ENCODE peak calls at places on chromosome 22, in eight cellular contexts. One of them, this sample, is unnamed.
A peak's percentile ranks its signal among the peaks of the same experiment; 100 is the strongest.

GRCh38 chr22:20869234-20869633 is 10.4 kb downstream of the SNAP29 start:
- DNase-seq in GM23338: no peak
- DNase-seq in BE2C: no peak
- DNase-seq in prostate gland: no peak
- DNase-seq in lower lobe of right lung: no peak
- DNase-seq in tibial nerve: no peak
- DNase-seq in ovary: no peak
- DNase-seq in upper lobe of right lung: no peak
- DNase-seq in this sample: no peak

GRCh38 chr22:41862530-41863266 is 29.8 kb downstream of the SREBF2 start:
- DNase-seq in tibial nerve: no peak
- DNase-seq in prostate gland: no peak
- DNase-seq in ovary: no peak
- DNase-seq in lower lobe of right lung: no peak
- DNase-seq in upper lobe of right lung: no peak
- DNase-seq in BE2C: peak; percentile 41
- DNase-seq in GM23338: no peak
- DNase-seq in this sample: no peak

GRCh38 chr22:22578702-22579424 is 19.8 kb upstream of the PRAME start:
- DNase-seq in BE2C: peak; percentile 50
- DNase-seq in GM23338: no peak
- DNase-seq in tibial nerve: peak; percentile 52
- DNase-seq in prostate gland: no peak
- DNase-seq in lower lobe of right lung: no peak
- DNase-seq in ovary: no peak
- DNase-seq in upper lobe of right lung: no peak
- DNase-seq in this sample: no peak

GRCh38 chr22:30876925-30877553 is 91.5 kb downstream of the MORC2 start:
- DNase-seq in lower lobe of right lung: peak; percentile 14
- DNase-seq in tibial nerve: no peak
- DNase-seq in GM23338: no peak
- DNase-seq in BE2C: peak; percentile 54
- DNase-seq in prostate gland: no peak
- DNase-seq in upper lobe of right lung: no peak
- DNase-seq in ovary: peak; percentile 34
- DNase-seq in this sample: no peak

GRCh38 chr22:20080445-20080775 is 369 bp downstream of the DGCR8 start:
- DNase-seq in BE2C: peak; percentile 77
- DNase-seq in ovary: peak; percentile 74
- DNase-seq in GM23338: peak; percentile 68
- DNase-seq in lower lobe of right lung: peak; percentile 80
- DNase-seq in upper lobe of right lung: peak; percentile 89
- DNase-seq in prostate gland: peak; percentile 30
- DNase-seq in tibial nerve: no peak
- DNase-seq in this sample: no peak

GRCh38 chr22:38724926-38725571 is 19.3 kb downstream of the GTPBP1 start:
- DNase-seq in upper lobe of right lung: no peak
- DNase-seq in tibial nerve: no peak
- DNase-seq in prostate gland: no peak
- DNase-seq in BE2C: peak; percentile 57
- DNase-seq in ovary: no peak
- DNase-seq in lower lobe of right lung: no peak
- DNase-seq in GM23338: peak; percentile 71
- DNase-seq in this sample: no peak

GRCh38 chr22:23207786-23208325 is 27.5 kb downstream of the BCR start:
- DNase-seq in upper lobe of right lung: no peak
- DNase-seq in prostate gland: no peak
- DNase-seq in ovary: no peak
- DNase-seq in BE2C: no peak
- DNase-seq in lower lobe of right lung: no peak
- DNase-seq in tibial nerve: no peak
- DNase-seq in GM23338: no peak
- DNase-seq in this sample: no peak

GRCh38 chr22:18121436-18122253 is 11.0 kb downstream of the TUBA8 start:
- DNase-seq in lower lobe of right lung: no peak
- DNase-seq in GM23338: peak; percentile 52
- DNase-seq in BE2C: no peak
- DNase-seq in upper lobe of right lung: peak; percentile 53
- DNase-seq in tibial nerve: no peak
- DNase-seq in prostate gland: no peak
- DNase-seq in ovary: no peak
- DNase-seq in this sample: no peak

GRCh38 chr22:40919446-40919845 is 31.7 kb upstream of the RBX1 start:
- DNase-seq in upper lobe of right lung: no peak
- DNase-seq in GM23338: no peak
- DNase-seq in BE2C: no peak
- DNase-seq in ovary: no peak
- DNase-seq in lower lobe of right lung: no peak
- DNase-seq in tibial nerve: no peak
- DNase-seq in prostate gland: no peak
- DNase-seq in this sample: no peak

GRCh38 chr22:30541979-30542810 is 4.3 kb downstream of the SEC14L6 start:
- DNase-seq in ovary: peak; percentile 40
- DNase-seq in GM23338: peak; percentile 82
- DNase-seq in lower lobe of right lung: peak; percentile 57
- DNase-seq in tibial nerve: no peak
- DNase-seq in BE2C: no peak
- DNase-seq in prostate gland: no peak
- DNase-seq in upper lobe of right lung: peak; percentile 75
- DNase-seq in this sample: no peak

GRCh38 chr22:42991010-42991651 is 23.8 kb downstream of the PACSIN2 start:
- DNase-seq in lower lobe of right lung: no peak
- DNase-seq in GM23338: no peak
- DNase-seq in tibial nerve: no peak
- DNase-seq in BE2C: no peak
- DNase-seq in ovary: no peak
- DNase-seq in upper lobe of right lung: no peak
- DNase-seq in prostate gland: no peak
- DNase-seq in this sample: peak; percentile 60

GRCh38 chr22:36561291-36561811 is 32.4 kb upstream of the EIF3D start:
- DNase-seq in GM23338: peak; percentile 54
- DNase-seq in prostate gland: no peak
- DNase-seq in ovary: no peak
- DNase-seq in upper lobe of right lung: no peak
- DNase-seq in lower lobe of right lung: no peak
- DNase-seq in tibial nerve: no peak
- DNase-seq in BE2C: no peak
- DNase-seq in this sample: no peak

GRCh38 chr22:21762712-21763581 is 27.4 kb upstream of the YPEL1 start:
- DNase-seq in tibial nerve: no peak
- DNase-seq in ovary: no peak
- DNase-seq in upper lobe of right lung: peak; percentile 45
- DNase-seq in GM23338: no peak
- DNase-seq in prostate gland: no peak
- DNase-seq in lower lobe of right lung: no peak
- DNase-seq in BE2C: no peak
- DNase-seq in this sample: no peak

DNA sequence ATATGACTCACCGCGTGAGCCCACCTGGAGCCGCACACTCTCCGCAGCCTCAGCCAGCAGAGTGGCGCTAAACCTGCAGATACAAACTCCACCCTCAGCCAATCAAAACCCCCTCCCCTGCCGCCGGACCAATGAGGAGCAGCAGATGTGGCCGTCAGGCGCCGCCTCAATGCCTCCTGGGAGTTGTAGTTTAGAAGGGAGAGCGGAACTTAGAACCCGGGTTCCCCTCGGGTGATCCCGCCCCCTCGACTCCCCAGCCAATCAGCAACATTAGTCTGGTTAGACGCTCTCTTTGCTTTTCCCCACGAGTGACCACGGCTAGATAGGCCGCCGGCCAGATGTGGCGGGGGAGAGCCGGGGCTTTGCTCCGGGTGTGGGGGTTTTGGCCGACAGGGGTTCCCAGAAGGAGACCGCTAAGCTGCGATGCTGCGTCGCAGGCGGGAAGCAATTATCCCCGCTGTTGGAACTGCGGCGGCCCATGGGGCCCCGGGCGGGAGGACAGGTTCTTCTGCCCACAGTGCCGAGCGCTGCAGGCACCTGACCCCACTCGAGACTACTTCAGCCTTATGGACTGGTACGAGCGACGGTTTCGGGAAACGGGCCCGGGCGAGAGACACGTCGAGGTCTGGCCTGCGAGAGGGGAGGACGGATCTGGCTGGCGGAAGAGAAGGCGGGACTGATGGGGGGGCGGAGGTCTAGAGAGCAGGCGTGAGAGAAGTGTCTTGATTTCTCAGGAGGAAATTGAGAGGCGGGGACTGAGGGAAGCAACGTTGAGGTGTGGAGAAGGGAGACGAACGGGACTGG is at the start of the genes CHEK2 and HSCB:
- DNase-seq in lower lobe of right lung: peak; percentile 98
- DNase-seq in GM23338: peak; percentile 99
- DNase-seq in ovary: peak; percentile 97
- DNase-seq in BE2C: peak; percentile 99
- DNase-seq in tibial nerve: peak; percentile 98
- DNase-seq in upper lobe of right lung: peak; percentile 98
- DNase-seq in prostate gland: peak; percentile 99
- DNase-seq in this sample: peak; percentile 96
- TF ChIP-seq CTCF in lower lobe of right lung: no peak
- TF ChIP-seq CTCF in GM23338: no peak
- TF ChIP-seq CTCF in ovary: peak; percentile 24
- TF ChIP-seq CTCF in BE2C: peak; percentile 7
- TF ChIP-seq CTCF in tibial nerve: peak; percentile 9
- TF ChIP-seq CTCF in upper lobe of right lung: no peak
- TF ChIP-seq CTCF in prostate gland: no peak
- TF ChIP-seq CTCF in this sample: peak; percentile 58

GRCh38 chr22:44330727-44331660 is 18.2 kb upstream of the SHISAL1 start:
- DNase-seq in lower lobe of right lung: no peak
- DNase-seq in ovary: no peak
- DNase-seq in BE2C: no peak
- DNase-seq in prostate gland: no peak
- DNase-seq in tibial nerve: no peak
- DNase-seq in GM23338: peak; percentile 69
- DNase-seq in upper lobe of right lung: no peak
- DNase-seq in this sample: no peak
- H3K27me3 ChIP-seq in lower lobe of right lung: peaks cover 53% of the 10 kb centered on the region
- H3K27me3 ChIP-seq in ovary: no peaks in the 10 kb centered on the region
- H3K27me3 ChIP-seq in BE2C: peaks cover 49% of the 10 kb centered on the region
- H3K27me3 ChIP-seq in prostate gland: peaks cover 7% of the 10 kb centered on the region
- H3K27me3 ChIP-seq in tibial nerve: peaks cover 58% of the 10 kb centered on the region
- H3K27me3 ChIP-seq in GM23338: peaks cover 31% of the 10 kb centered on the region
- H3K27me3 ChIP-seq in upper lobe of right lung: peaks cover 55% of the 10 kb centered on the region
- H3K27me3 ChIP-seq in this sample: peaks cover 75% of the 10 kb centered on the region

GRCh38 chr22:25748704-25749103 is 6.7 kb downstream of the MYO18B start:
- DNase-seq in tibial nerve: no peak
- DNase-seq in GM23338: no peak
- DNase-seq in prostate gland: no peak
- DNase-seq in BE2C: no peak
- DNase-seq in upper lobe of right lung: no peak
- DNase-seq in lower lobe of right lung: no peak
- DNase-seq in ovary: no peak
- DNase-seq in this sample: no peak

GRCh38 chr22:25752615-25753214 is 10.7 kb downstream of the MYO18B start:
- DNase-seq in upper lobe of right lung: no peak
- DNase-seq in GM23338: no peak
- DNase-seq in tibial nerve: no peak
- DNase-seq in ovary: no peak
- DNase-seq in BE2C: no peak
- DNase-seq in prostate gland: no peak
- DNase-seq in lower lobe of right lung: no peak
- DNase-seq in this sample: no peak

GRCh38 chr22:25751174-25751581 is 9.2 kb downstream of the MYO18B start:
- DNase-seq in tibial nerve: no peak
- DNase-seq in BE2C: no peak
- DNase-seq in ovary: no peak
- DNase-seq in GM23338: no peak
- DNase-seq in lower lobe of right lung: no peak
- DNase-seq in prostate gland: no peak
- DNase-seq in upper lobe of right lung: no peak
- DNase-seq in this sample: no peak

GRCh38 chr22:25749420-25750169 is 7.6 kb downstream of the MYO18B start:
- DNase-seq in upper lobe of right lung: no peak
- DNase-seq in tibial nerve: no peak
- DNase-seq in ovary: no peak
- DNase-seq in lower lobe of right lung: no peak
- DNase-seq in GM23338: no peak
- DNase-seq in prostate gland: no peak
- DNase-seq in BE2C: no peak
- DNase-seq in this sample: no peak

GRCh38 chr22:25750569-25751173 is 8.7 kb downstream of the MYO18B start:
- DNase-seq in GM23338: no peak
- DNase-seq in prostate gland: no peak
- DNase-seq in upper lobe of right lung: no peak
- DNase-seq in lower lobe of right lung: no peak
- DNase-seq in ovary: no peak
- DNase-seq in BE2C: no peak
- DNase-seq in tibial nerve: no peak
- DNase-seq in this sample: no peak
- H3K4me1 ChIP-seq in GM23338: no peaks in the 10 kb centered on the region
- H3K4me1 ChIP-seq in prostate gland: no peaks in the 10 kb centered on the region
- H3K4me1 ChIP-seq in upper lobe of right lung: no peaks in the 10 kb centered on the region
- H3K4me1 ChIP-seq in lower lobe of right lung: no peaks in the 10 kb centered on the region
- H3K4me1 ChIP-seq in ovary: no peaks in the 10 kb centered on the region
- H3K4me1 ChIP-seq in BE2C: peaks cover 19% of the 10 kb centered on the region
- H3K4me1 ChIP-seq in tibial nerve: no peaks in the 10 kb centered on the region
- H3K4me1 ChIP-seq in this sample: no peaks in the 10 kb centered on the region

GRCh38 chr22:35465109-35465701 is 65.3 kb downstream of the MCM5 start:
- DNase-seq in lower lobe of right lung: no peak
- DNase-seq in GM23338: no peak
- DNase-seq in ovary: no peak
- DNase-seq in BE2C: no peak
- DNase-seq in upper lobe of right lung: no peak
- DNase-seq in prostate gland: no peak
- DNase-seq in tibial nerve: no peak
- DNase-seq in this sample: no peak

GRCh38 chr22:35464399-35464798 is 64.5 kb downstream of the MCM5 start:
- DNase-seq in upper lobe of right lung: no peak
- DNase-seq in GM23338: no peak
- DNase-seq in tibial nerve: no peak
- DNase-seq in prostate gland: no peak
- DNase-seq in ovary: no peak
- DNase-seq in BE2C: no peak
- DNase-seq in lower lobe of right lung: no peak
- DNase-seq in this sample: peak; percentile 56

GRCh38 chr22:35463231-35463933 is 63.4 kb downstream of the MCM5 start:
- DNase-seq in lower lobe of right lung: no peak
- DNase-seq in tibial nerve: no peak
- DNase-seq in BE2C: no peak
- DNase-seq in prostate gland: no peak
- DNase-seq in GM23338: no peak
- DNase-seq in upper lobe of right lung: no peak
- DNase-seq in ovary: no peak
- DNase-seq in this sample: no peak

GRCh38 chr22:35470903-35471321 is 69.7 kb upstream of the RASD2 start:
- DNase-seq in BE2C: no peak
- DNase-seq in ovary: no peak
- DNase-seq in upper lobe of right lung: no peak
- DNase-seq in tibial nerve: no peak
- DNase-seq in GM23338: peak; percentile 36
- DNase-seq in prostate gland: no peak
- DNase-seq in lower lobe of right lung: no peak
- DNase-seq in this sample: no peak

DNA sequence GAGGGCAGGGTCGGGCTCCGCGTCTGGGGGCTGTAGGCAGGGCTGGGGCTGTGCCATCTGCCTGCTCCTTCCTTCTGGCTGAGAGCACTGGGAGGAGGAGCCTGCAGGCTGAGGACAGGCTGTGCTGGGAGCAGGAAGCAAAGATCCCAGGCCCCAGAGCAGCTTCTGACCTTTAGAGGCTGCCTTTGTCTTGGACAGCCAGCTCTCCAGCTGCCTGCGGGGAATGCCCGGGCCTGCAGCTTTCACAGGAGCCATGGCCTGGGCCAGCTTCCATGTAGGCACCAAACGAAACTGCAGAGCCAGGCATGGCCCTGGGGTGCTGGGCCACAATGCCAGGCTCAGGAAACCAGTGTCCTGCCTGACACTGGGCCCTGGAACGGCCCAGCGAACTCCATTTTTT is 67.8 kb downstream of the MCM5 start:
- DNase-seq in upper lobe of right lung: peak; percentile 69
- DNase-seq in BE2C: peak; percentile 60
- DNase-seq in lower lobe of right lung: peak; percentile 65
- DNase-seq in GM23338: peak; percentile 36
- DNase-seq in prostate gland: peak; percentile 66
- DNase-seq in ovary: peak; percentile 74
- DNase-seq in tibial nerve: peak; percentile 55
- DNase-seq in this sample: no peak
- TF ChIP-seq CTCF in upper lobe of right lung: no peak
- TF ChIP-seq CTCF in BE2C: no peak
- TF ChIP-seq CTCF in lower lobe of right lung: no peak
- TF ChIP-seq CTCF in GM23338: no peak
- TF ChIP-seq CTCF in prostate gland: no peak
- TF ChIP-seq CTCF in ovary: no peak
- TF ChIP-seq CTCF in tibial nerve: peak; percentile 23
- TF ChIP-seq CTCF in this sample: no peak

This sample was measured in foreskin keratinocyte.